ENCODE peak calls at places on chromosomes 2 and 18, in nine cellular contexts. H is OCI-LY7, R is neural progenitor cell, N is GM23248, V is GM23338, K is MM.1S, Z is HCT116, B is PC-3, M is hepatocyte. G is an unnamed sample.

GRCh38 chr2:1591978-1592907 is 152.1 kb downstream of the PXDN start:
- DNase-seq in H (peak; percentile 13), R (peak; percentile 86), N (peak; percentile 46), V (peak; percentile 93), K (no peak), Z (peak; percentile 41), B (peak; percentile 90), M (peak; percentile 77), G (peak; percentile 83)

GRCh38 chr2:21981127-21981526 is 857.4 kb downstream of the TDRD15 start:
- DNase-seq in H (no peak), R (no peak), N (no peak), V (no peak), K (no peak), Z (no peak), B (no peak), M (no peak), G (no peak)

GRCh38 chr18:45167109-45167551 is 448.1 kb upstream of the SLC14A2 start:
- DNase-seq in H (no peak), R (no peak), N (peak; percentile 73), V (no peak), K (no peak), Z (no peak), B (peak; percentile 64), M (peak; percentile 12), G (no peak)

GRCh38 chr2:197011777-197012641 is 85.5 kb upstream of the PGAP1 start:
- DNase-seq in H (peak; percentile 71), R (peak; percentile 71), N (peak; percentile 67), V (peak; percentile 63), K (peak; percentile 52), Z (peak; percentile 42), B (peak; percentile 70), M (peak; percentile 73), G (peak; percentile 77)

GRCh38 chr2:49113046-49113445 is 41.3 kb downstream of the FSHR start:
- DNase-seq in H (no peak), R (no peak), N (no peak), V (no peak), K (no peak), Z (no peak), B (no peak), M (no peak), G (peak; percentile 5)

GRCh38 chr2:230905448-230906430 is 19.3 kb downstream of the GPR55 start:
- DNase-seq in H (no peak), R (peak; percentile 43), N (peak; percentile 44), V (no peak), K (no peak), Z (peak; percentile 69), B (peak; percentile 19), M (peak; percentile 35), G (no peak)

GRCh38 chr2:146124741-146125140 is 1604.8 kb upstream of the ZEB2 start:
- DNase-seq in H (no peak), R (no peak), N (peak; percentile 48), V (no peak), K (no peak), Z (no peak), B (peak; percentile 45), M (peak; percentile 0), G (no peak)

GRCh38 chr2:216222650-216223352 is 113.7 kb downstream of the XRCC5 start:
- DNase-seq in H (peak; percentile 13), R (peak; percentile 16), N (peak; percentile 78), V (peak; percentile 63), K (peak; percentile 85), Z (no peak), B (peak; percentile 36), M (no peak), G (no peak)

GRCh38 chr2:102147935-102148334 is 5.4 kb downstream of the IL1R1 start:
- DNase-seq in H (no peak), R (no peak), N (peak; percentile 68), V (no peak), K (no peak), Z (no peak), B (no peak), M (no peak), G (no peak)

GRCh38 chr2:172273910-172274571 is 153.3 kb upstream of the ITGA6 start:
- DNase-seq in H (no peak), R (no peak), N (no peak), V (no peak), K (no peak), Z (no peak), B (no peak), M (no peak), G (no peak)

GRCh38 chr18:55448390-55448789 is 139.6 kb downstream of the TCF4 start:
- DNase-seq in H (peak; percentile 58), R (no peak), N (no peak), V (no peak), K (no peak), Z (no peak), B (no peak), M (no peak), G (no peak)

GRCh38 chr2:217858519-217859466 is 144.0 kb downstream of the TNS1 start:
- DNase-seq in H (no peak), R (peak; percentile 75), N (peak; percentile 98), V (no peak), K (no peak), Z (no peak), B (no peak), M (peak; percentile 92), G (peak; percentile 89)

GRCh38 chr2:148926291-148926961 is 51.4 kb downstream of the KIF5C start:
- DNase-seq in H (peak; percentile 34), R (peak; percentile 52), N (peak; percentile 26), V (peak; percentile 88), K (peak; percentile 65), Z (peak; percentile 33), B (peak; percentile 61), M (peak; percentile 82), G (peak; percentile 63)

GRCh38 chr2:144519934-144520717 is at the start of gene ZEB2:
- DNase-seq in H (peak; percentile 81), R (peak; percentile 89), N (peak; percentile 92), V (peak; percentile 72), K (no peak), Z (peak; percentile 19), B (peak; percentile 50), M (peak; percentile 79), G (peak; percentile 63)

GRCh38 chr2:240989451-240990265 is 8.8 kb upstream of the SNED1 start:
- DNase-seq in H (peak; percentile 62), R (peak; percentile 54), N (peak; percentile 49), V (peak; percentile 63), K (peak; percentile 19), Z (peak; percentile 48), B (peak; percentile 37), M (peak; percentile 59), G (no peak)

GRCh38 chr2:240990726-240991377 is 7.6 kb upstream of the SNED1 start:
- DNase-seq in H (no peak), R (no peak), N (no peak), V (no peak), K (no peak), Z (no peak), B (no peak), M (no peak), G (no peak)

GRCh38 chr2:240992572-240993291 is 5.7 kb upstream of the SNED1 start:
- DNase-seq in H (no peak), R (no peak), N (no peak), V (no peak), K (no peak), Z (no peak), B (no peak), M (no peak), G (no peak)

GRCh38 chr2:240990266-240990529 is 8.2 kb upstream of the SNED1 start:
- DNase-seq in H (no peak), R (no peak), N (no peak), V (no peak), K (no peak), Z (no peak), B (no peak), M (no peak), G (no peak)

DNA sequence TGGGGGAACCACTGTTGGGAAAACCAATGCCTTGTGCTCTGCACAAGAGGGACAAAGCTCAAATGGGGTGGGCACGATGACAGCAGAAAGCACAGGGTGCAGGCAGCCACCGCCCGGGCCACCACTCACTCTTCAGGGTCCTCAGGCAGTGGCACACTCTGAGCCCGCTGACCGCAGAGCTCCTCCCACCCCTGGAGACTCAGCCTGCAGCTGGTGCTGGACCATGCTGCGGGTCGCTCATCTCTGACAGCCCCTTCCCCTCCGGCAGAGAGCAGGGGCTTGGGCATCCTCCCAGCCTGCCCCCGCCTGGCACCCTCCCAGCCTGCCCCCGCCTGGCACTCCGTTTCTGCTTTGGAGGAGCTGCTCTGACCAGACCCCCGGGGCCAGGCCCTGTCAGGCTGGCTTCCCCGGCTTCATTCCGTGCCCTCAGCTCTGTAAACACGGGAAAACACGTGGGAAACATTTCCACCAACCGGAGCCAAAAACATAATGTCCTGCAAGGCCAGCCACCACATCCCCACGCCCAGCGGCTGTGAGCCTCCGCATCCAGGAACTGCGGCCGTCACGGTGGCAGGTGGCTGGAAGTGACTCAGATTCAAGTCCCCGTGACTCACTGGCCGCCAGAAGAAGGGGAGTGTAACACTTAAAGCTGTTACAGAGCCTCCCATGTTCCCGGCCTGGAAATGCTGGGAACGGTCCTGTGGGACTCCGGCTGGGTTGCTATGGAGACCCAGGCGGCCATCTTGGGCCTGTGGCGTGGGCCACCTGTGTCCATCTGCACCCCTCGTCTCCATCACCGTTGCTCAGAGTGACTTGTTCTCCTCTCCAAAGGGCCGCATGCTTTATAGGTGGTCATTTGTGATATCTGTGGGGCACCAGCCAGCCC is 6.8 kb upstream of the SNED1 start:
- DNase-seq in H (no peak), R (no peak), N (peak; percentile 98), V (peak; percentile 48), K (no peak), Z (peak; percentile 80), B (peak; percentile 94), M (peak; percentile 68), G (no peak)
- TF ChIP-seq EZH2phosphoT487 in H (no peak), R (no peak), N (no peak), V (no peak), K (no peak), Z (no peak), B (no peak), M (no peak), G (no peak)

GRCh38 chr2:205148756-205149155 is 533.5 kb upstream of the NRP2 start:
- DNase-seq in H (no peak), R (no peak), N (no peak), V (no peak), K (no peak), Z (no peak), B (no peak), M (no peak), G (no peak)
- TF ChIP-seq EZH2phosphoT487 in H (no peak), R (no peak), N (no peak), V (no peak), K (no peak), Z (no peak), B (no peak), M (no peak), G (no peak)

GRCh38 chr18:42525905-42526304 is 570.9 kb downstream of the PIK3C3 start:
- DNase-seq in H (no peak), R (no peak), N (no peak), V (no peak), K (no peak), Z (no peak), B (no peak), M (no peak), G (no peak)
- TF ChIP-seq EZH2phosphoT487 in H (no peak), R (no peak), N (no peak), V (no peak), K (no peak), Z (no peak), B (no peak), M (no peak), G (no peak)

DNA sequence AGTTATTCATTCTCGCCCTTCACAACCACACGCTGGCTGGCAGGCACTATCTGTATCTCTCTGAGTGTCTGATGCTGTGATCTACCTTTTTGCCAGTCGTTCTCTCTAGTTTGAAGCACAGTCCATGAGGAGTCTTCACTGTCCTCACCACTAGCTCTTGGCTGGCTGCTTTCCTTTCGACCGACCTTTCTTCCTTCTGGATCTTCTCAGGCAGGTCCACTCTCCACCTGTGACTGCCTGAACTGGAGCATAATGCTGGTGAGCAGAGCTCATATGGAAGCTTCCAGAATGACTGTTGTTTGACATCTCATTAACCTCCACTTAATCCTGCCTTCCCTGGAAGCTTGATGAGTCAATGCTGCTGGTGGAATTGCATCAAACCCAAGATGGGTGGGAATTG is 283.5 kb upstream of the HDAC4 start:
- DNase-seq in H (no peak), R (no peak), N (no peak), V (no peak), K (no peak), Z (no peak), B (no peak), M (no peak), G (no peak)
- TF ChIP-seq EZH2phosphoT487 in H (no peak), R (no peak), N (no peak), V (no peak), K (no peak), Z (no peak), B (no peak), M (no peak), G (no peak)